ENCODE peak calls at places on chromosomes 3 and 15, in six cellular contexts. One of them, this sample, is unnamed.

GRCh38 chr3:3665546-3665945 is 133.7 kb upstream of the LRRN1 start:
- DNase-seq in DND-41: no peak
- DNase-seq in fibroblast of lung: peak; percentile 82
- DNase-seq in OCI-LY7: no peak
- DNase-seq in IMR-90: no peak
- DNase-seq in HepG2: no peak
- DNase-seq in this sample: no peak

GRCh38 chr3:132378-132777 is 64.2 kb upstream of the CHL1 start:
- DNase-seq in OCI-LY7: no peak
- DNase-seq in IMR-90: no peak
- DNase-seq in HepG2: no peak
- DNase-seq in fibroblast of lung: no peak
- DNase-seq in DND-41: no peak
- DNase-seq in this sample: no peak

GRCh38 chr15:75452968-75453702 is 1.6 kb upstream of the SIN3A start:
- DNase-seq in HepG2: peak; percentile 42
- DNase-seq in DND-41: peak; percentile 60
- DNase-seq in IMR-90: no peak
- DNase-seq in OCI-LY7: peak; percentile 78
- DNase-seq in fibroblast of lung: peak; percentile 33
- DNase-seq in this sample: no peak

GRCh38 chr15:69996842-69997478 is 100.8 kb downstream of the TLE3 start:
- DNase-seq in OCI-LY7: no peak
- DNase-seq in IMR-90: no peak
- DNase-seq in DND-41: no peak
- DNase-seq in fibroblast of lung: no peak
- DNase-seq in HepG2: no peak
- DNase-seq in this sample: no peak

GRCh38 chr3:66342717-66343373 is 122.0 kb downstream of the SLC25A26 start:
- DNase-seq in OCI-LY7: no peak
- DNase-seq in DND-41: no peak
- DNase-seq in fibroblast of lung: no peak
- DNase-seq in HepG2: no peak
- DNase-seq in IMR-90: no peak
- DNase-seq in this sample: no peak

GRCh38 chr3:124229407-124229806 is 237.5 kb upstream of the ROPN1 start:
- DNase-seq in DND-41: no peak
- DNase-seq in IMR-90: no peak
- DNase-seq in fibroblast of lung: peak; percentile 62
- DNase-seq in HepG2: no peak
- DNase-seq in OCI-LY7: no peak
- DNase-seq in this sample: no peak

GRCh38 chr3:38824349-38824748 is 8.3 kb upstream of the SCN10A start:
- DNase-seq in OCI-LY7: no peak
- DNase-seq in fibroblast of lung: no peak
- DNase-seq in IMR-90: no peak
- DNase-seq in HepG2: no peak
- DNase-seq in DND-41: no peak
- DNase-seq in this sample: no peak

GRCh38 chr15:31024979-31025378 is 33.6 kb upstream of the MTMR10 start:
- DNase-seq in IMR-90: peak; percentile 49
- DNase-seq in OCI-LY7: no peak
- DNase-seq in fibroblast of lung: peak; percentile 32
- DNase-seq in HepG2: peak; percentile 51
- DNase-seq in DND-41: no peak
- DNase-seq in this sample: no peak

GRCh38 chr3:170309044-170309443 is 48.5 kb upstream of the SKIL start:
- DNase-seq in OCI-LY7: no peak
- DNase-seq in IMR-90: peak; percentile 24
- DNase-seq in HepG2: no peak
- DNase-seq in DND-41: no peak
- DNase-seq in fibroblast of lung: peak; percentile 21
- DNase-seq in this sample: no peak

GRCh38 chr3:89212614-89213013 is 105.2 kb downstream of the EPHA3 start:
- DNase-seq in HepG2: no peak
- DNase-seq in DND-41: no peak
- DNase-seq in IMR-90: peak; percentile 2
- DNase-seq in fibroblast of lung: peak; percentile 6
- DNase-seq in OCI-LY7: no peak
- DNase-seq in this sample: no peak

GRCh38 chr15:40281057-40281850 is 1.6 kb downstream of the ANKRD63 start:
- DNase-seq in IMR-90: no peak
- DNase-seq in fibroblast of lung: no peak
- DNase-seq in DND-41: no peak
- DNase-seq in HepG2: no peak
- DNase-seq in OCI-LY7: no peak
- DNase-seq in this sample: no peak
- H3K4me2 ChIP-seq in IMR-90: no peak overlapping the region
- H3K4me2 ChIP-seq in fibroblast of lung: peak overlapping the region; percentile 71
- H3K4me2 ChIP-seq in DND-41: no peak overlapping the region
- H3K4me2 ChIP-seq in HepG2: peak overlapping the region; percentile 92
- H3K4me2 ChIP-seq in OCI-LY7: no peak overlapping the region
- H3K4me2 ChIP-seq in this sample: no peak overlapping the region

DNA sequence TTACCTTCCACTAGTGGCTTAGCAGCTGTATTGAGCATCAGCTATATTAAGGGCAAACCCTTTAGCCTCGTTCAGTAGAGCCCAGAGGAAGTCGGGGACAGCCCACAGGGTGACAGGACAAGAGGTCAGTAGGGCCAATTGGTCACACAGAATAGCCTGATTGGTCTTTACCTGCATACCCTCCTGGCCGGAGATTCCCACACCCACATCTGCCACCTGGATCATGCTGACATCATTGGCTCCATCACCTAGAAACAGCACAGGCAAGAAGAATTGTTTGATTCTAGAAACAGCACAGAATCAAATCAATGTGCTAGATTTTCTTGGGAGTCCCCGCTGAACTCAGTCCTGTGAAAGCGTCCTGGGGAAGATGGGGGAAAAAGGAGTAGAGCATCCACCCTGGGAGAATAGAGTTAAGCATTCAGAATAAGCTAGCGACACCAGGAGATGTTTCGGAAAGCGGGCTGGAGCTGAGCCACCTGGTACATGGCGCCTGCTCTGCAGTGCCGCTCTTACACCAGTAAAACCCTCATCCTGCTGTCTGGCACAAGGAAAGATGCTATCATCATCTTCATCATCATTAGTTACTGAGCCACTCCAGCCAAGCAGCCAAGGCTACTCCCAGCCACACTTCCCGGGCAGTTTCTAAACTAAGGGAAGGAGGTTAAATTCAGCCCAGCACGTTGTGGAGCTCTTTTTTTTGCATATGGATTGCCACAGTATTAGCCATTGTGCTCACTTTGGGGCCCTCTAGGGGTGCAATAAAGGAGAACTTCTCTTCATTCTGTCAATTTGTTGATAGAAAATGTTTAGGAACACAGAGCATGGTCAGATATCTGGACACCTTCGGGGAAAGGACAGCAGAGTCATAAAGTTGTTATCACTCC is 171.3 kb downstream of the ATP10A start:
- DNase-seq in HepG2: no peak
- DNase-seq in OCI-LY7: peak; percentile 3
- DNase-seq in IMR-90: peak; percentile 31
- DNase-seq in DND-41: no peak
- DNase-seq in fibroblast of lung: no peak
- DNase-seq in this sample: no peak
- H3K9me3 ChIP-seq in HepG2: no peaks in the 10 kb centered on the region
- H3K9me3 ChIP-seq in OCI-LY7: no peaks in the 10 kb centered on the region
- H3K9me3 ChIP-seq in IMR-90: no peaks in the 10 kb centered on the region
- H3K9me3 ChIP-seq in DND-41: no peaks in the 10 kb centered on the region
- H3K9me3 ChIP-seq in fibroblast of lung: no peaks in the 10 kb centered on the region
- H3K9me3 ChIP-seq in this sample: peaks cover 18% of the 10 kb centered on the region

DNA sequence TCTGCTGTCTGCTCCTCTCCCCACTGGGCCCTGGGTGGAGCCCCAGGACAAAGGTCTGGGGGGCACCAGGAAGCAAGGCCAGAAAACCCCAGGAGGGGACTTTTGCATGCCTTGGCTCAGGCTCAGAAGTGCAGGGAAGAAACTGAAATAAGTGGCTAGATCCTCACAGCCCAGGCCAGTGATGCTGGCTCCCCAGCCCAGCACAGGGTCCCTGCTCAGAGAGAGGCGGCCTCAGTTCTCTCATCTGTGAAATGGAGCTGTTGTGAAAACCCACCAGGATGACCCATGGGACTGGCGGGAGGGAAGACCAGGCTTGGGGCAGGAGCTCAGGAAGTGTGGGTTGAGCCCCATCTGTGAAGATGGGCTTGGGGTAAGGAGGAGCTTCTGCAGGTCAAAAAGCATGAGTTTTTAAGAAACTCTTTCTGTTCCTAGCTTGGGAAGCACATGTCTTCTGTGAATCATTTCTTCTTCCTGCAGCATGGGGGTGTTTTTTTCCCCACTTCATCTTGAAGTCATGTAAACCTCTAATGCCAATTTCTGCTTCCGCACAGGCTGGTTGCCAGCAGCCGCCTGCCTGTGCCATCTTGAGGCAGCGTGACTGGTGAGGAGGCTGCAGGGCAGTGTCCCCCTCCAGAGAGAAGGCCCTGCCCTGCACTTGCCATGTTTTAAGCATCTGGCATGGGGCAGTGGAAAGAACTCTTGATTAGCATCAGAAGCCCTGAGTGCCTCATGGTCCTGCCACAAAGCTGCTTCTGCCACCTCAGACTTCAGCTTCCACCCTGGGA is 118.6 kb downstream of the SMAD6 start:
- DNase-seq in fibroblast of lung: no peak
- DNase-seq in HepG2: no peak
- DNase-seq in IMR-90: no peak
- DNase-seq in DND-41: no peak
- DNase-seq in OCI-LY7: no peak
- DNase-seq in this sample: no peak
- TF ChIP-seq CTCF in fibroblast of lung: no peak
- TF ChIP-seq CTCF in HepG2: no peak
- TF ChIP-seq CTCF in IMR-90: no peak
- TF ChIP-seq CTCF in DND-41: no peak
- TF ChIP-seq CTCF in OCI-LY7: no peak
- TF ChIP-seq CTCF in this sample: no peak

GRCh38 chr3:43733459-43734384 is 43.0 kb downstream of the ABHD5 start:
- DNase-seq in OCI-LY7: no peak
- DNase-seq in HepG2: no peak
- DNase-seq in fibroblast of lung: peak; percentile 93
- DNase-seq in IMR-90: peak; percentile 51
- DNase-seq in DND-41: no peak
- DNase-seq in this sample: no peak
- H3K4me2 ChIP-seq in OCI-LY7: no peak overlapping the region
- H3K4me2 ChIP-seq in HepG2: no peak overlapping the region
- H3K4me2 ChIP-seq in fibroblast of lung: no peak overlapping the region
- H3K4me2 ChIP-seq in IMR-90: peak overlapping the region; percentile 4
- H3K4me2 ChIP-seq in DND-41: no peak overlapping the region
- H3K4me2 ChIP-seq in this sample: no peak overlapping the region

DNA sequence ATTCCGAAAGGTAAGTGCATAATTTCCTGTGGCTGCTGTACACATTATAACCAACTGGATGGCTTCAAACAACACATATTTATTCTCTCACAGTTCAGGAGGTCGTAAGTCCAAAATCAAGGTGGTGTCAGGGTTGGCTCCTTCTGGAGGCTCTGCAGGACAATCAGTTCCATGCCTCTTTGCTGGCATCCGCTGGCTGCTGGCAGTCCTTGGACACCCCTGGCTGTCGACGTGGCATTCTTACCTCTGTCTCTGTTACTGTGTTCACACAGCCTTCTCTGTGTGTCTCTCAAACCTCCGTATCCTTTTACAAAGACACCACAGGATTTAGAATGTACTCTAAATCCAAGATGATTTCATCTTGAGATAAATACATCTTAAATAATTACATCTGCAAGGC is 398.8 kb upstream of the ATP10A start:
- DNase-seq in IMR-90: no peak
- DNase-seq in fibroblast of lung: no peak
- DNase-seq in HepG2: no peak
- DNase-seq in OCI-LY7: no peak
- DNase-seq in DND-41: no peak
- DNase-seq in this sample: no peak
- H3K9me3 ChIP-seq in IMR-90: peaks cover 4% of the 10 kb centered on the region
- H3K9me3 ChIP-seq in fibroblast of lung: no peaks in the 10 kb centered on the region
- H3K9me3 ChIP-seq in HepG2: peaks cover 28% of the 10 kb centered on the region
- H3K9me3 ChIP-seq in OCI-LY7: no peaks in the 10 kb centered on the region
- H3K9me3 ChIP-seq in DND-41: no peaks in the 10 kb centered on the region
- H3K9me3 ChIP-seq in this sample: peaks cover 2% of the 10 kb centered on the region

GRCh38 chr3:11021611-11022011 is 29.1 kb downstream of the SLC6A1 start:
- DNase-seq in OCI-LY7: no peak
- DNase-seq in fibroblast of lung: no peak
- DNase-seq in IMR-90: no peak
- DNase-seq in HepG2: no peak
- DNase-seq in DND-41: no peak
- DNase-seq in this sample: no peak
- TF ChIP-seq CTCF in OCI-LY7: no peak
- TF ChIP-seq CTCF in fibroblast of lung: no peak
- TF ChIP-seq CTCF in IMR-90: no peak
- TF ChIP-seq CTCF in HepG2: no peak
- TF ChIP-seq CTCF in DND-41: no peak
- TF ChIP-seq CTCF in this sample: no peak

GRCh38 chr3:131349454-131349853 is 32.1 kb upstream of the NUDT16 start:
- DNase-seq in fibroblast of lung: no peak
- DNase-seq in IMR-90: no peak
- DNase-seq in OCI-LY7: no peak
- DNase-seq in DND-41: no peak
- DNase-seq in HepG2: no peak
- DNase-seq in this sample: no peak
- H3K4me2 ChIP-seq in fibroblast of lung: no peak overlapping the region
- H3K4me2 ChIP-seq in IMR-90: no peak overlapping the region
- H3K4me2 ChIP-seq in OCI-LY7: no peak overlapping the region
- H3K4me2 ChIP-seq in DND-41: no peak overlapping the region
- H3K4me2 ChIP-seq in HepG2: no peak overlapping the region
- H3K4me2 ChIP-seq in this sample: peak overlapping the region; percentile 0